ENCODE peak calls at places on chromosome 20, in six cellular contexts. R, X, Y, M, F and E are unnamed samples.

GRCh38 chr20:63315240-63315981 is 22.4 kb downstream of the COL20A1 start:
- DNase-seq in R (no peak), X (no peak), Y (no peak), M (no peak), F (no peak), E (no peak)

GRCh38 chr20:62377615-62378085 is 9.3 kb upstream of the RPS21 start:
- DNase-seq in R (no peak), X (no peak), Y (no peak), M (no peak), F (no peak), E (no peak)

GRCh38 chr20:50305636-50306477 is 115.2 kb downstream of the CEBPB start:
- DNase-seq in R (no peak), X (no peak), Y (no peak), M (peak), F (no peak), E (no peak)

GRCh38 chr20:49914310-49915117 is 815 bp downstream of the SPATA2 start:
- DNase-seq in R (no peak), X (peak), Y (peak), M (peak), F (peak), E (no peak)

GRCh38 chr20:6036213-6036612 is 17.6 kb downstream of the LRRN4 start:
- DNase-seq in R (no peak), X (no peak), Y (no peak), M (no peak), F (no peak), E (no peak)

GRCh38 chr20:32439132-32439829 is 81.2 kb downstream of the ASXL1 start:
- DNase-seq in R (peak), X (peak), Y (peak), M (peak), F (peak), E (no peak)

GRCh38 chr20:53940883-53941546 is 129.4 kb downstream of the BCAS1 start:
- DNase-seq in R (peak), X (peak), Y (peak), M (peak), F (no peak), E (no peak)

GRCh38 chr20:63568986-63569949 is 4.8 kb downstream of the HELZ2 start:
- DNase-seq in R (no peak), X (no peak), Y (no peak), M (no peak), F (no peak), E (no peak)

GRCh38 chr20:17504898-17505663 is 26.1 kb downstream of the BFSP1 start:
- DNase-seq in R (peak), X (peak), Y (peak), M (peak), F (peak), E (no peak)

GRCh38 chr20:38158701-38159325 is 6.3 kb downstream of the TGM2 start:
- DNase-seq in R (no peak), X (no peak), Y (no peak), M (no peak), F (no peak), E (no peak)

GRCh38 chr20:62571667-62572344 is 70.5 kb upstream of the SLCO4A1 start:
- DNase-seq in R (no peak), X (no peak), Y (no peak), M (no peak), F (no peak), E (no peak)

GRCh38 chr20:61251529-61252393 is at the start of gene CDH4:
- DNase-seq in R (no peak), X (no peak), Y (peak), M (no peak), F (no peak), E (no peak)

GRCh38 chr20:62736407-62737071 is 27.9 kb downstream of the NTSR1 start:
- DNase-seq in R (no peak), X (peak), Y (no peak), M (no peak), F (no peak), E (no peak)

GRCh38 chr20:60262967-60263603 is 304.9 kb downstream of the CDH26 start:
- DNase-seq in R (no peak), X (peak), Y (peak), M (no peak), F (peak), E (no peak)

GRCh38 chr20:18802012-18802634 is 11.5 kb upstream of the SCP2D1 start:
- DNase-seq in R (no peak), X (no peak), Y (no peak), M (no peak), F (no peak), E (no peak)

GRCh38 chr20:24485981-24486380 is 16.6 kb downstream of the SYNDIG1 start:
- DNase-seq in R (no peak), X (no peak), Y (no peak), M (no peak), F (no peak), E (no peak)

GRCh38 chr20:8454137-8454712 is 322.2 kb downstream of the PLCB1 start:
- DNase-seq in R (peak), X (peak), Y (peak), M (peak), F (peak), E (no peak)

GRCh38 chr20:25252686-25253421 is 5.0 kb downstream of the PYGB start:
- DNase-seq in R (no peak), X (no peak), Y (peak), M (no peak), F (no peak), E (no peak)

GRCh38 chr20:31815408-31816188 is 3.6 kb upstream of the MYLK2 start:
- DNase-seq in R (no peak), X (no peak), Y (no peak), M (no peak), F (no peak), E (no peak)

GRCh38 chr20:34920055-34920454 is 35.6 kb downstream of the GSS start:
- DNase-seq in R (no peak), X (no peak), Y (no peak), M (no peak), F (no peak), E (no peak)

GRCh38 chr20:50758469-50758868 is 27.1 kb downstream of the PARD6B start:
- DNase-seq in R (no peak), X (no peak), Y (peak), M (no peak), F (no peak), E (no peak)

GRCh38 chr20:6806291-6806690 is 38.8 kb downstream of the BMP2 start:
- DNase-seq in R (no peak), X (no peak), Y (no peak), M (no peak), F (no peak), E (no peak)

GRCh38 chr20:43744966-43745733 is 18.3 kb upstream of the GTSF1L start:
- DNase-seq in R (no peak), X (no peak), Y (no peak), M (no peak), F (no peak), E (no peak)

GRCh38 chr20:59145926-59146800 is 17.5 kb upstream of the ZNF831 start:
- DNase-seq in R (no peak), X (no peak), Y (no peak), M (no peak), F (peak), E (no peak)

GRCh38 chr20:46025376-46025783 is 3.6 kb upstream of the SLC12A5 start:
- DNase-seq in R (no peak), X (no peak), Y (no peak), M (no peak), F (no peak), E (peak)

GRCh38 chr20:37936451-37936850 is 33.5 kb downstream of the VSTM2L start:
- DNase-seq in R (no peak), X (no peak), Y (no peak), M (no peak), F (no peak), E (no peak)

GRCh38 chr20:49993301-49993751 is 10.5 kb downstream of the SNAI1 start:
- DNase-seq in R (no peak), X (no peak), Y (no peak), M (no peak), F (no peak), E (no peak)

GRCh38 chr20:9458075-9458818 is 56.1 kb upstream of the LAMP5 start:
- DNase-seq in R (no peak), X (peak), Y (peak), M (no peak), F (no peak), E (no peak)

GRCh38 chr20:60816901-60817300 is 435.2 kb upstream of the CDH4 start:
- DNase-seq in R (no peak), X (no peak), Y (no peak), M (no peak), F (no peak), E (no peak)

GRCh38 chr20:30376767-30377658 is 880.5 kb upstream of the DEFB115 start:
- DNase-seq in R (peak), X (peak), Y (peak), M (peak), F (peak), E (peak)

GRCh38 chr20:35387334-35387733 is 24.4 kb downstream of the UQCC1 start:
- DNase-seq in R (peak), X (no peak), Y (peak), M (peak), F (no peak), E (no peak)

GRCh38 chr20:48187891-48188290 is 402.6 kb upstream of the SULF2 start:
- DNase-seq in R (peak), X (no peak), Y (no peak), M (no peak), F (no peak), E (no peak)

GRCh38 chr20:44683263-44684046 is 31.7 kb upstream of the CCN5 start:
- DNase-seq in R (no peak), X (peak), Y (peak), M (no peak), F (peak), E (no peak)